ENCODE peak calls at places on chromosomes 13 and 19, in seven cellular contexts. One of them, this sample, is unnamed.

GRCh38 chr19:45391346-45391745 is 13.5 kb downstream of the PPP1R13L start:
- DNase-seq in mesendoderm: peak
- DNase-seq in MM.1S: no peak
- DNase-seq in H9: peak
- DNase-seq in A549: no peak
- DNase-seq in right lobe of liver: no peak
- DNase-seq in vagina: no peak
- DNase-seq in this sample: no peak

GRCh38 chr13:99865420-99865930 is 106.1 kb downstream of the ZIC5 start:
- DNase-seq in H9: no peak
- DNase-seq in mesendoderm: no peak
- DNase-seq in MM.1S: no peak
- DNase-seq in A549: no peak
- DNase-seq in vagina: no peak
- DNase-seq in right lobe of liver: no peak
- DNase-seq in this sample: no peak

GRCh38 chr13:29597701-29598100 is 2.2 kb upstream of the SLC7A1 start:
- DNase-seq in A549: no peak
- DNase-seq in vagina: no peak
- DNase-seq in H9: no peak
- DNase-seq in MM.1S: no peak
- DNase-seq in right lobe of liver: no peak
- DNase-seq in mesendoderm: no peak
- DNase-seq in this sample: no peak

GRCh38 chr19:13150187-13150918 is at the start of the genes IER2 and STX10:
- DNase-seq in MM.1S: peak
- DNase-seq in A549: peak
- DNase-seq in right lobe of liver: peak
- DNase-seq in vagina: peak
- DNase-seq in mesendoderm: peak
- DNase-seq in H9: peak
- DNase-seq in this sample: peak

GRCh38 chr19:44072543-44073401 is 813 bp downstream of the ZNF284 start:
- DNase-seq in mesendoderm: no peak
- DNase-seq in right lobe of liver: no peak
- DNase-seq in H9: no peak
- DNase-seq in A549: peak
- DNase-seq in vagina: no peak
- DNase-seq in MM.1S: no peak
- DNase-seq in this sample: no peak

GRCh38 chr13:43804461-43805070 is 17.8 kb upstream of the ENOX1 start:
- DNase-seq in MM.1S: peak
- DNase-seq in mesendoderm: peak
- DNase-seq in H9: no peak
- DNase-seq in vagina: no peak
- DNase-seq in right lobe of liver: no peak
- DNase-seq in A549: peak
- DNase-seq in this sample: no peak

GRCh38 chr13:29924482-29924884 is 74.1 kb upstream of the UBL3 start:
- DNase-seq in MM.1S: no peak
- DNase-seq in H9: no peak
- DNase-seq in A549: peak
- DNase-seq in vagina: peak
- DNase-seq in right lobe of liver: no peak
- DNase-seq in mesendoderm: peak
- DNase-seq in this sample: no peak

GRCh38 chr13:99442273-99442895 is 58.9 kb upstream of the TM9SF2 start:
- DNase-seq in vagina: no peak
- DNase-seq in mesendoderm: peak
- DNase-seq in MM.1S: peak
- DNase-seq in A549: peak
- DNase-seq in right lobe of liver: no peak
- DNase-seq in H9: no peak
- DNase-seq in this sample: no peak

GRCh38 chr13:85724554-85725432 is 74.4 kb downstream of the SLITRK6 start:
- DNase-seq in H9: no peak
- DNase-seq in mesendoderm: no peak
- DNase-seq in right lobe of liver: no peak
- DNase-seq in A549: no peak
- DNase-seq in vagina: no peak
- DNase-seq in MM.1S: no peak
- DNase-seq in this sample: no peak

GRCh38 chr19:6674868-6675305 is 4.9 kb upstream of the TNFSF14 start:
- DNase-seq in H9: peak
- DNase-seq in mesendoderm: peak
- DNase-seq in right lobe of liver: peak
- DNase-seq in MM.1S: peak
- DNase-seq in A549: peak
- DNase-seq in vagina: no peak
- DNase-seq in this sample: no peak

GRCh38 chr19:30467239-30467638 is 95.1 kb downstream of the ZNF536 start:
- DNase-seq in mesendoderm: no peak
- DNase-seq in vagina: no peak
- DNase-seq in right lobe of liver: no peak
- DNase-seq in A549: no peak
- DNase-seq in MM.1S: no peak
- DNase-seq in H9: no peak
- DNase-seq in this sample: no peak

GRCh38 chr13:74288361-74288911 is 154.2 kb upstream of the KLF12 start:
- DNase-seq in H9: peak
- DNase-seq in A549: no peak
- DNase-seq in MM.1S: peak
- DNase-seq in mesendoderm: peak
- DNase-seq in right lobe of liver: peak
- DNase-seq in vagina: no peak
- DNase-seq in this sample: peak

GRCh38 chr13:19957320-19958118 is 1.0 kb upstream of the ZMYM2 start:
- DNase-seq in mesendoderm: peak
- DNase-seq in H9: peak
- DNase-seq in MM.1S: peak
- DNase-seq in vagina: peak
- DNase-seq in A549: peak
- DNase-seq in right lobe of liver: peak
- DNase-seq in this sample: peak

DNA sequence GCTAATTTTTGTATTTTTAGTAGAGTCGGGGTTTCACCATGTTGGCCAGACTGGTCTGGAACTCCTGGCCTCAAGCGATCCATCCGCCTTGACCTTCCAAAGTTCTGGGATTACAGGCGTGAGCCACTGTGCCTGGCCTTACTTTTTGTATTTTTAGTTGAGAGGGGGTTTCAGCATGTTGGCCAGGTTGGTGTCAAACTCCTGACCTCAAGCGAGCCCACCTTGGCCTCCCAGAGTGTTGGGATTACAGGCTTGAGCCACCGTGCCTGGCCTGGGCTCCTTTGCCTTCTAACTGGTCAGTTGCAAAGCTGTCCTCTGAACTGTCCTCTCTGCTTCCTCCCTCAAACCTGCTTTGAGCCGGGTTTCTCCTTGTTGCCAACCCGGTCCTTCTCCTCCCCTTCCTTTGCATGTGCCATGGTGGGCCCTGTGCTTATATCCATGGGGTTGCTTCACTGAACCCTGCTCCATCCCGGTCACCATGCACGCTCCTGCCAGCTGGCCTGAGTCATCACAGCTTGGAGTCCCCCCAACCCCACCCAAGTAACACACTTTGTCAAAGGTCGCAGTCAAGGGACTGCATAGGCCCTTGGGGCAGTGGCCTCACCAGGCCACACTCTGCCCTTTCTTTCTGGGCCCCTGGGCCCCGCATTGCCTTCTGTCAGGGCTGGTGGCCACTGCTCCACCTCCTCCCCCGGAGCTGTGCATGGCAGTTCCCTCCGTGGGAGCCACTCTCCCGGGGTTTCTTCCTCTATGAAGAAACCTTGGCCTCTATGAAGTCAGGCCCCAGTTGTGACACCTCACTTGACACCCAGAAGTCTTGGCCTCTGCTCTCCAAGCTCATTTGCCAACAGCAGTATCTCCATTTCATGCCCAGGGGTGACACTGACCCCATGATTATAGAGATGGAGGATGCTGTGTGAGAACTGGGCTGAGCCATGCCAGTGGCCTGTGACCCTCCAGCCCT is 21.3 kb downstream of the WTIP start:
- DNase-seq in H9: no peak
- DNase-seq in right lobe of liver: no peak
- DNase-seq in vagina: peak
- DNase-seq in mesendoderm: no peak
- DNase-seq in A549: peak
- DNase-seq in MM.1S: no peak
- DNase-seq in this sample: no peak
- H3K27ac ChIP-seq in H9: no peak
- H3K27ac ChIP-seq in right lobe of liver: no peak
- H3K27ac ChIP-seq in vagina: no peak
- H3K27ac ChIP-seq in mesendoderm: no peak
- H3K27ac ChIP-seq in A549: no peak
- H3K27ac ChIP-seq in MM.1S: no peak
- H3K27ac ChIP-seq in this sample: no peak

GRCh38 chr13:98276486-98276885 is 99.4 kb upstream of the RNF113B start:
- DNase-seq in vagina: no peak
- DNase-seq in A549: no peak
- DNase-seq in right lobe of liver: no peak
- DNase-seq in MM.1S: no peak
- DNase-seq in H9: no peak
- DNase-seq in mesendoderm: no peak
- DNase-seq in this sample: no peak
- H3K27ac ChIP-seq in vagina: no peak
- H3K27ac ChIP-seq in A549: no peak
- H3K27ac ChIP-seq in right lobe of liver: peak
- H3K27ac ChIP-seq in MM.1S: no peak
- H3K27ac ChIP-seq in H9: no peak
- H3K27ac ChIP-seq in mesendoderm: no peak
- H3K27ac ChIP-seq in this sample: no peak

DNA sequence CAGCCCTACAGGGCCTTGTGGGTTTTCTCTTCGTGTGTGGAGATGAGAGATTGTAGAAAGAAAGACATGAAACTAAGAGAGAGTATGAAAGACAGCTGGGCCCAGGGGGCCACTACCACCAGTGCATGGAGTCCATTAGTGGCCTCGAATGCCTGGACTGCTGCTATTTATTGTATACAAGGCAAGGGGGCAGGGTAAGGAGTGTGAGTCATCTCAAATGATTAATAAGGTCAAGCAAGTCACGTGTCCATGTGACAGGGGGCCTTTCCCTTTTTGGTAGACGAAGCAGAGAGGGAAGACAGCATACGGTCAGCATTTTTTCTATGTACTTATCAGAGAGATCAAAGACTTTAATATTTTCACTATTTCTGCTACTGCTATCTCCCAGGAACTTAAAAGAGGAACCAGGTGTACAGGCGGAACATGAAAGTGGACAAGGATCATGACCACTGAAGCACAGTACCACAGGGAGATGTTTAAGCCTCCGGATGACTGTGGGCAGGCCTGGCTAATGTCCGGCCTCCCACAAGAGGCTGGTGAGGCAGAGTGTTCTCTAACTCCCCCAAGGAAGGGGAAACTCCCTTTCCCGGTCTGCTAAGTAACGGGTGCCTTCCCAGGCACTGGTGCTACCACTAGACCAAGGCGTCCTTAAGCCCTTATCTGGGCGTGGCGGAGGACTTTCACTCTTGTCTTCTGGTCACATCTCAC is 25.5 kb downstream of the FGF21 start:
- DNase-seq in mesendoderm: no peak
- DNase-seq in A549: no peak
- DNase-seq in MM.1S: peak
- DNase-seq in H9: no peak
- DNase-seq in right lobe of liver: no peak
- DNase-seq in vagina: no peak
- DNase-seq in this sample: no peak
- H3K27ac ChIP-seq in mesendoderm: no peak
- H3K27ac ChIP-seq in A549: peak
- H3K27ac ChIP-seq in MM.1S: no peak
- H3K27ac ChIP-seq in H9: no peak
- H3K27ac ChIP-seq in right lobe of liver: peak
- H3K27ac ChIP-seq in vagina: peak
- H3K27ac ChIP-seq in this sample: no peak

GRCh38 chr19:52601025-52601973 is 31.2 kb downstream of the ZNF701 start:
- DNase-seq in right lobe of liver: peak
- DNase-seq in MM.1S: peak
- DNase-seq in vagina: peak
- DNase-seq in H9: peak
- DNase-seq in mesendoderm: peak
- DNase-seq in A549: no peak
- DNase-seq in this sample: peak

GRCh38 chr19:52599241-52599640 is 29.2 kb downstream of the ZNF701 start:
- DNase-seq in A549: no peak
- DNase-seq in MM.1S: no peak
- DNase-seq in mesendoderm: peak
- DNase-seq in H9: no peak
- DNase-seq in right lobe of liver: no peak
- DNase-seq in vagina: no peak
- DNase-seq in this sample: no peak

GRCh38 chr19:52600639-52601024 is 30.5 kb downstream of the ZNF701 start:
- DNase-seq in right lobe of liver: peak
- DNase-seq in mesendoderm: no peak
- DNase-seq in MM.1S: no peak
- DNase-seq in vagina: no peak
- DNase-seq in H9: no peak
- DNase-seq in A549: no peak
- DNase-seq in this sample: no peak

GRCh38 chr19:52602931-52603330 is 32.8 kb downstream of the ZNF701 start:
- DNase-seq in H9: no peak
- DNase-seq in vagina: no peak
- DNase-seq in MM.1S: no peak
- DNase-seq in mesendoderm: no peak
- DNase-seq in A549: no peak
- DNase-seq in right lobe of liver: no peak
- DNase-seq in this sample: no peak

DNA sequence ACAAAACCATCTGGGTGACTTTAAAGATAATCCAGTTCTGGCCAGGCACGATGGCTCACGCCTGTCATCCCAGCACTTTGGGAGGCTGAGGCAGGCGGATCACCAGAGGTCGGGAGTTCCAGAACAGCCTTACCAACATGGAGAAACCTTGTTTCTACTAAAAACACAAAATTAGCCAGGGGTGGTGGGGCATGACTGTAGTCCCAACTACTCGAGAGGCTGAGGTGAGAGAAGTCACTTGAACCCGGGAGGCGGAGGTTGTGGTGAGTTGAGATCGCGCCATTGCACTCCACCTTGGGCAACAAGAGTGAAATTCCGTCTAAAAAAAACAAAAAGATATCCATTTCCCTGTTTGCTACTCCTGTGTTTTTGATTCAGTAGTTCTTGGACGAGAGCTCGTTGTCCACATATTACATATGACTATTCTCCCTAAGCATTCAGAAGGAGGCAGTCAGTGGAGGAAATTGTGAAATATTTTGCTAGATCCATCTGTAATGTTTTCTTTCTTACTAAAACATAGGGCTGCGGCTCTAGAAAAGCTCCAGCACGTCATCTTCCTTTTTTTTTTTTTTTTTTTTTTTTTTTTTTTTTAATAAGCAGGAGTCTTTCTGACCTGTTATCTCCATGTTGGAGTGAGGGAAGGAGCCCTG is 33.6 kb downstream of the ZNF701 start:
- DNase-seq in H9: no peak
- DNase-seq in mesendoderm: no peak
- DNase-seq in vagina: no peak
- DNase-seq in MM.1S: no peak
- DNase-seq in right lobe of liver: no peak
- DNase-seq in A549: no peak
- DNase-seq in this sample: no peak
- H3K27ac ChIP-seq in H9: no peak
- H3K27ac ChIP-seq in mesendoderm: no peak
- H3K27ac ChIP-seq in vagina: peak
- H3K27ac ChIP-seq in MM.1S: no peak
- H3K27ac ChIP-seq in right lobe of liver: no peak
- H3K27ac ChIP-seq in A549: no peak
- H3K27ac ChIP-seq in this sample: no peak